ENCODE peak calls at places on chromosomes 3 and 15, in four cellular contexts. V is breast epithelium, C is astrocyte of the spinal cord, K is adrenal gland. D is an unnamed sample.

GRCh38 chr15:23073890-23074631 is 34.7 kb upstream of the TUBGCP5 start:
- DNase-seq in V (peak; percentile 59), C (no peak), K (peak; percentile 19), D (no peak)

GRCh38 chr15:31280037-31280830 is 46.4 kb upstream of the KLF13 start:
- DNase-seq in V (peak; percentile 16), C (no peak), K (no peak), D (no peak)

GRCh38 chr3:120162400-120162799 is 68.2 kb upstream of the GSK3B start:
- DNase-seq in V (no peak), C (peak; percentile 15), K (no peak), D (no peak)

GRCh38 chr15:60390931-60391501 is 6.8 kb downstream of the ANXA2 start:
- DNase-seq in V (peak; percentile 54), C (peak; percentile 88), K (peak; percentile 62), D (no peak)

GRCh38 chr3:129040579-129041300 is 19.8 kb upstream of the GP9 start:
- DNase-seq in V (no peak), C (no peak), K (no peak), D (no peak)

GRCh38 chr3:52238193-52238760 is 681 bp downstream of the TWF2 start:
- DNase-seq in V (no peak), C (no peak), K (no peak), D (no peak)

GRCh38 chr15:76954744-76955143 is 23.2 kb downstream of the RCN2 start:
- DNase-seq in V (no peak), C (no peak), K (no peak), D (no peak)

GRCh38 chr3:116135462-116135861 is 309.8 kb downstream of the LSAMP start:
- DNase-seq in V (no peak), C (peak; percentile 79), K (peak; percentile 29), D (no peak)

GRCh38 chr15:65421360-65422215 is 1.2 kb downstream of the IGDCC4 start:
- DNase-seq in V (peak; percentile 27), C (peak; percentile 94), K (peak; percentile 69), D (peak; percentile 80)

GRCh38 chr15:96404560-96404959 is 74.1 kb downstream of the NR2F2 start:
- DNase-seq in V (no peak), C (no peak), K (no peak), D (no peak)

GRCh38 chr15:55661431-55661830 is 73.3 kb upstream of the PYGO1 start:
- DNase-seq in V (no peak), C (peak; percentile 64), K (no peak), D (no peak)

GRCh38 chr3:188807002-188807401 is 364.8 kb upstream of the TPRG1 start:
- DNase-seq in V (no peak), C (peak; percentile 41), K (no peak), D (no peak)

GRCh38 chr3:12175844-12176453 is 17.2 kb upstream of the TIMP4 start:
- DNase-seq in V (peak; percentile 45), C (peak; percentile 60), K (peak; percentile 65), D (peak; percentile 55)
- TF ChIP-seq CTCF in V (peak; percentile 51), C (peak; percentile 88), K (peak; percentile 79), D (peak; percentile 83)

GRCh38 chr3:24087469-24087868 is 142.4 kb downstream of the NR1D2 start:
- DNase-seq in V (no peak), C (no peak), K (no peak), D (no peak)

GRCh38 chr3:24086597-24087369 is 141.7 kb downstream of the NR1D2 start:
- DNase-seq in V (no peak), C (peak; percentile 27), K (no peak), D (no peak)

DNA sequence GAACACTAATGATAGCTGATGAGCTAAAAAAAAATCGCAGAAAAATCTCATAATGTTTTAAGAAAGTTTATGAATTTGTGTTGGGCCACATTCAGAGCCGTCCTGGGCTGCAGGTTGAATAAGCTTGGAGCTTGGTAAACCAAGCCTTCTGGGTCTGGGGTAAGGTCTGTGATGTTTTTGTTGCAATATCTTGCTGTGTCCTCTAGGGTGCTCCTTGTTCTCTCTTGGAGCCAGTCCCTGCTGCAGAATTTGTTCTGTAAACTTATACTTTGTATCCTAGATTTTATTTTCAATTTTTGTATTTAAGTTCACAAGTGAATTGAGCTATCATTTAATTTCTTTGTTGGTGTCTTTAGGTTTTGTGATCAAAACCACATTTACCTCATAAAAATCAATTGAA is 143.7 kb downstream of the NR1D2 start:
- DNase-seq in V (no peak), C (peak; percentile 8), K (no peak), D (peak; percentile 43)
- TF ChIP-seq CTCF in V (no peak), C (peak; percentile 54), K (peak; percentile 46), D (no peak)

GRCh38 chr3:43966126-43966525 is 275.4 kb downstream of the ABHD5 start:
- DNase-seq in V (no peak), C (no peak), K (no peak), D (no peak)

GRCh38 chr3:43968465-43968864 is 273.2 kb upstream of the TOPAZ1 start:
- DNase-seq in V (no peak), C (no peak), K (no peak), D (no peak)

GRCh38 chr3:43962043-43962442 is 271.3 kb downstream of the ABHD5 start:
- DNase-seq in V (no peak), C (no peak), K (no peak), D (no peak)

GRCh38 chr3:43963208-43963607 is 272.5 kb downstream of the ABHD5 start:
- DNase-seq in V (no peak), C (no peak), K (no peak), D (no peak)

GRCh38 chr3:43964640-43965039 is 273.9 kb downstream of the ABHD5 start:
- DNase-seq in V (no peak), C (no peak), K (no peak), D (no peak)
- TF ChIP-seq CTCF in V (no peak), C (no peak), K (no peak), D (no peak)

DNA sequence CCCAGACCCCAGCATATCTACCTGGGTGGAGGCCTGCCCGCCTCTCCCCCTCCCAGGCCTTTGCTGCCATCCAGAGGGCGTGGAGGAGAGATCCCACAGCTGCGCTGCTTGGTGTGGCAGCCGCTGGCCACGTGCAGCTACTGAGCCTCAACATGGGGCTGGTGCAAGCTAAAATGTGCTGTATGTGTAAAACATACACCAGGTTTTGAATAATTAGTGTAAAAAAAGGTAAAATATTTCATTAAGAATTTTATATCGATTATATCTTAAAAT is 95.8 kb downstream of the SEC22A start:
- DNase-seq in V (no peak), C (no peak), K (no peak), D (no peak)
- TF ChIP-seq CTCF in V (no peak), C (no peak), K (no peak), D (no peak)

DNA sequence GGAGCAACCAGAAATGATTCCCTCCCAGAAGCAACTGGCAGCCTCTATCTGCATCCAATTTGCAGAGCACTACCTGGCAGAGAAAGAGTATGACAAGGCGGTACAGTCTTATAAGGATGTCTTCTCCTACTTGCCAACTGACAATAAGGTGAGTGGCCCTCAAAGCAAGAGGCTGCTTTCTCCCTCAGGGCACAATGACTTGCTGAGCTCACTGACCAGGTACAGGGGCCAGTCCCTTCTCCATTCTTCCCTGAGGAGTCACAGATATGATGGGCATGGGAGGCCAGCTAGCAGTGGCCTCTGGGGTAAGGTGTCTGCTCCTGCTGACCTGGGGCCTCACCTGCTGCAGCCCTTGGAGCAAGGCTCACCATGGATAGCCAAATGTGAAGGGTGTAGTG is 20.3 kb downstream of the CSRNP1 start:
- DNase-seq in V (peak; percentile 48), C (no peak), K (no peak), D (no peak)
- TF ChIP-seq CTCF in V (no peak), C (no peak), K (no peak), D (no peak)

GRCh38 chr3:49855662-49856061 is 702 bp downstream of the TRAIP start:
- DNase-seq in V (no peak), C (no peak), K (no peak), D (no peak)

GRCh38 chr3:49859576-49860305 is 3.4 kb upstream of the TRAIP start:
- DNase-seq in V (no peak), C (no peak), K (no peak), D (no peak)

DNA sequence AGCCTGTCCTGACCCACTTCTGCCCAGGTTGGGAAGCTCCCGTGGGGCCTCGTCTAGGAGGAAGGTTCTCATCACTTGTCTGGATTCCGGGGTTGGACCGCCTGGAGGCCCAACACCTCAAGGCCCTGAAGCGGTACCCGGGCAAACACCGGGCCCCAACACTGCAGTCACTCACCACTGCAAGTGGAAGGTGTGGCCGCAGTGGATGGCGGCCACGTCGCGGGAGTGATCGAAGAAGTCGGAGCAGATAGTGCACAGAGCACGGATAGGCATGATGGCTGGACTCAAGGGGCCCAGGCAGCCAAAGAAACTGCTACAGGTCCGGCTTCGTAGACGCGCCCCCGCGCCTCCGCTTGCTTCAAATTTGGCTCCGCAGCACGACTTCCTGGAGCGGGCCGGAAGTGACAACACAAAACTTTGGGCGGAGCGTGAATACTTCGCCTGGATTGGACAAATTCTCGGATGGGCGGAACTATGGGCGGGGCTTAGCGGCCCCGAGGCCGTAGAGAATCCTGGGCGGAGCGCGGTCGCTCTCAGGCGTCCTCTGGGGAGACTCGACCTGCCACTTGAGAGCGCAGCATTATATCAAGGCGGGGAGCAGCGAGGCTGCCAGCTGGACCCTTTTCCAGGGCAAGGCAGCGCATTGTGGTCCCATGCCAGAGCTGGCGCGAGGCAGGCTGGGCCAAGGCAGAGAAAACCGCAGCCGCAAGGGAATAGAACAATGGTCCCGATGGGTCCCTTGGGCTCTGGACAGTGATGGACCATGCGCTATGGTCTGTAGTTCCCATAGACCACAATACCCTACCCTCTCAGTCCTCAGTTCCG is at the start of gene TRAIP:
- DNase-seq in V (peak; percentile 89), C (peak; percentile 90), K (peak; percentile 92), D (peak; percentile 98)
- TF ChIP-seq CTCF in V (no peak), C (no peak), K (no peak), D (no peak)

DNA sequence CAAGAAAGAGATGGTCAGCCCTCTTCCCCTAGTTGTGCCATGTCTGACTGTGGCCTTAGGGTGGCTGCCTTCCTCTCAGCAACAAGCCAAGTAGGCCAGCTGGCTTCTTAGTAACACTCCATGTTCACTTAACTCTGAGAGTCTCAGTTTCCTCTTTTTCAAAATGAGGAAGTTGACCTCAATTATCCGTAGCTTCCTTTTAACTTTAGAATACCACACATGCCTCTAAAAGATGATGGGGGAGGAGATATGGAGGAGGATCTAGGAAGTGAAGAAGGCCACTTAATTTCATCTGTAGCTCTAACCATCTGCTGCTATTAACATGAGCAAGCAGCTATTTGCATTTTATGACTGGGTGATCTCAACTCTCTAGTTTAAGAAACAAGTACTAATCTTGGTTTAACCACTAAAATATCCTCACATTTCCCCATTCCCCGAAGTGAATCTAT is 32.9 kb downstream of the CD200R1L start:
- DNase-seq in V (no peak), C (no peak), K (no peak), D (peak; percentile 41)
- TF ChIP-seq CTCF in V (no peak), C (no peak), K (no peak), D (no peak)

DNA sequence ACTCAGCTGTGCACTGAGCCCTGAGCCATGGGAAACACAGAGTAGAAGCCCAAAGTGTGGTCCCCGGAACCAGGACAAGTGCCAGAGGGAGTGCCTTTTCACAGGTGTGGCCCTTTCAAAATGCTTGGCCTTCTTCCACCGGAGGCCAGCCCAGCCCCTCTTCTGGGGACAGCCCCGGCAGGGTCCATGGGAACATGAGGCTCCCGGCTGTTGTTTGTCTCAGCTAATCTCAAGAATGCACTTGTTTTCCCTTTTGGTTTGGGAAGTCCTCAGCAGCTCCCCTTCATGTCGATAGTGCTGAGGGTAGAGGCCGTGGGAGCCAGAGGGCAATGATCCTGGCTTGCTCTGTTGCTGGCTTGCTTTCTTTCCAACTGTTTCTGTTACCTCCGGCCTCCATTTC is 91.1 kb upstream of the MRPS22 start:
- DNase-seq in V (no peak), C (no peak), K (no peak), D (no peak)
- TF ChIP-seq CTCF in V (no peak), C (no peak), K (no peak), D (no peak)

D was measured in GM20000.